ENCODE peak calls at places on chromosome 9, in ten cellular contexts. U, I, K, H, B, W, T, J, N and C are unnamed samples.

GRCh38 chr9:114936566-114936965 is 6.2 kb upstream of the TNFSF8 start:
- DNase-seq in I (no peak), H (no peak), T (no peak), B (no peak), N (no peak), K (no peak), J (no peak), U (no peak), W (no peak), C (no peak)

GRCh38 chr9:79583957-79584654 is 12.3 kb downstream of the TLE4 start:
- DNase-seq in N (no peak), K (peak; percentile 57), I (no peak), W (peak; percentile 81), B (no peak), H (no peak), U (no peak), T (no peak), J (no peak), C (no peak)

GRCh38 chr9:137077758-137078693 is 709 bp downstream of the UAP1L1 start:
- DNase-seq in J (peak; percentile 45), I (peak; percentile 76), B (no peak), H (no peak), W (peak; percentile 71), U (no peak), T (peak; percentile 65), N (no peak), K (no peak), C (peak; percentile 28)

GRCh38 chr9:20513126-20513913 is 109.0 kb downstream of the MLLT3 start:
- DNase-seq in U (no peak), K (no peak), B (no peak), N (peak; percentile 37), J (no peak), W (no peak), I (no peak), H (peak; percentile 14), T (no peak), C (no peak)

GRCh38 chr9:17962747-17963146 is 383.9 kb downstream of the SH3GL2 start:
- DNase-seq in U (no peak), I (peak; percentile 37), T (no peak), J (no peak), W (no peak), H (no peak), B (no peak), K (no peak), N (no peak), C (no peak)

GRCh38 chr9:11319477-11320060 is 706.8 kb upstream of the PTPRD start:
- DNase-seq in K (no peak), U (no peak), T (peak; percentile 53), H (no peak), W (no peak), N (no peak), J (no peak), I (no peak), B (no peak), C (peak; percentile 6)

GRCh38 chr9:19754921-19755320 is 33.9 kb downstream of the SLC24A2 start:
- DNase-seq in I (no peak), T (no peak), W (no peak), H (no peak), J (no peak), U (no peak), N (no peak), B (no peak), K (no peak), C (no peak)

GRCh38 chr9:36928670-36929349 is 105.3 kb downstream of the PAX5 start:
- DNase-seq in U (peak; percentile 76), T (no peak), N (no peak), J (no peak), H (peak; percentile 88), K (no peak), I (no peak), W (no peak), B (no peak), C (peak; percentile 38)

GRCh38 chr9:37364751-37365360 is 57.6 kb upstream of the GRHPR start:
- DNase-seq in W (no peak), H (no peak), I (no peak), T (peak; percentile 81), N (no peak), K (no peak), B (no peak), U (no peak), J (no peak), C (no peak)

GRCh38 chr9:94591876-94592275 is 1.7 kb downstream of the FBP2 start:
- DNase-seq in I (no peak), B (no peak), T (no peak), W (no peak), J (no peak), N (no peak), H (no peak), K (no peak), U (no peak), C (no peak)

GRCh38 chr9:128733256-128733655 is 9.3 kb upstream of the ZDHHC12 start:
- DNase-seq in H (peak; percentile 71), T (peak; percentile 68), I (no peak), U (peak; percentile 68), J (no peak), W (peak; percentile 72), K (peak; percentile 54), B (no peak), N (peak; percentile 64), C (peak; percentile 81)

GRCh38 chr9:120261419-120261818 is 318.5 kb downstream of the CDK5RAP2 start:
- DNase-seq in J (no peak), B (no peak), H (no peak), N (no peak), T (peak; percentile 27), U (no peak), K (no peak), W (no peak), I (no peak), C (no peak)

GRCh38 chr9:127417130-127418036 is 6.8 kb upstream of the ZNF79 start:
- DNase-seq in H (no peak), I (no peak), W (no peak), K (no peak), J (no peak), T (no peak), N (peak; percentile 64), U (peak; percentile 91), B (no peak), C (peak; percentile 44)

GRCh38 chr9:120711354-120711753 is 2.9 kb downstream of the MEGF9 start:
- DNase-seq in W (no peak), N (no peak), T (no peak), H (no peak), I (no peak), K (no peak), J (no peak), B (no peak), U (no peak), C (peak; percentile 28)

GRCh38 chr9:3960661-3961144 is 339.2 kb downstream of the GLIS3 start:
- DNase-seq in W (no peak), H (peak; percentile 54), U (peak; percentile 26), T (no peak), K (no peak), J (no peak), N (no peak), I (no peak), B (no peak), C (no peak)

GRCh38 chr9:69076550-69076949 is 41.0 kb downstream of the FXN start:
- DNase-seq in K (no peak), B (no peak), J (no peak), T (no peak), W (no peak), U (no peak), I (no peak), N (no peak), H (no peak), C (no peak)

GRCh38 chr9:81417299-81417675 is 272.1 kb downstream of the TLE1 start:
- DNase-seq in B (no peak), T (no peak), H (no peak), W (no peak), I (no peak), K (no peak), N (no peak), J (no peak), U (no peak), C (no peak)

GRCh38 chr9:89812556-89813181 is 207.9 kb downstream of the GADD45G start:
- DNase-seq in U (no peak), J (peak; percentile 17), N (no peak), T (no peak), H (no peak), I (no peak), B (no peak), K (no peak), W (no peak), C (no peak)

DNA sequence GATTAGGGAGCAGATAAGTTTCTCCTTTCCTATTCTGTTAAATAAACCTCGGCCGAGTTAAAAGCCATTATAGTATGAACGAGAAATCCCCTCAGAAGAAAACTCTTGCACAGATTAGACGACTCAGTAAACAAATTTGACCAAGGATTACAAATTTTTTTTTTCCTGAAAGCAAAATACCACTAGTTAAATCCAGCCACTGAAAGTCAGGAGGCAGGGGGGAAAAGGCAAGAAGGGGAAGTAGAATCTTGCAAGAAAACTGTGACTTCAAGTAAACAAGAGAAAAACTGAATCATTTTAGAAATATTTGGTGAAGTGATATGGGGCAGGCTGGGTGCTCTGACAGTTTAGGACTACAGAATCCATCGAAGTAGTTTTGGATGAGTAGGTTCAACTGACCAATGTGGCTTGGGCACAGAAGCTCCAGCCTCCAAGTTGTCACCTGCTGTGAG is 251.0 kb downstream of the DENND1A start:
- DNase-seq in B (no peak), W (no peak), K (no peak), H (no peak), N (no peak), I (no peak), U (no peak), T (no peak), J (no peak), C (peak; percentile 29)
- H3K4me1 ChIP-seq in B (peaks cover 8% of the 10 kb centered on the region), W (peaks cover 16% of the 10 kb centered on the region), K (peaks cover 6% of the 10 kb centered on the region), H (no peaks in the 10 kb centered on the region), N (no peaks in the 10 kb centered on the region), I (no peaks in the 10 kb centered on the region), U (no peaks in the 10 kb centered on the region), T (no peaks in the 10 kb centered on the region), J (no peaks in the 10 kb centered on the region), C (no peaks in the 10 kb centered on the region)

DNA sequence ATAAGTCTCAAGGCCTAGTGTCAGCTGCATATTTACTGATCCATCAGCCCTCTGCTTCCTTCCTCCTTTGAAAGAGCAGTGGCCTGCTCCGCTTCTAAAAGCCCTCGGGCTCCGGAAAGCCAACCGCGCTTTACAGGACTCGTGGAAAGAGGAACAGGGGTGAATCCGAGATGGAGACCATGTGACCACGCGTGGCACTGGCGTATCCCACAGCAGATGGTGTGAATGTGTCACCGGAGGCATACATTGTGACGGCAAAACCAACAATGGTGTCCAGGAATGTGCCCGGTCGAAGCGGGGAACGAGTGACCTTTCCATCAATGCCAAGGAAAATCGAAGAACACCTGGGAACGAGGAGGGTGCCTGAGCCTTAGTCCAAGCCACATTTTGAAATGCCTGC is 484.6 kb downstream of the SPATA31A7 start:
- DNase-seq in I (peak; percentile 67), B (no peak), T (no peak), W (no peak), U (no peak), H (no peak), J (no peak), K (no peak), N (no peak), C (no peak)
- H3K9me3 ChIP-seq in I (peaks cover 2% of the 10 kb centered on the region), B (no peaks in the 10 kb centered on the region), T (no peaks in the 10 kb centered on the region), W (no peaks in the 10 kb centered on the region), U (peaks cover 27% of the 10 kb centered on the region), H (no peaks in the 10 kb centered on the region), J (no peaks in the 10 kb centered on the region), K (no peaks in the 10 kb centered on the region), N (no peaks in the 10 kb centered on the region), C (no peaks in the 10 kb centered on the region)

GRCh38 chr9:134432471-134432870 is 106.2 kb downstream of the RXRA start:
- DNase-seq in K (no peak), N (no peak), B (no peak), I (no peak), U (peak; percentile 38), T (no peak), H (no peak), J (no peak), W (no peak), C (no peak)
- H3K4me1 ChIP-seq in K (peaks cover 38% of the 10 kb centered on the region), N (no peaks in the 10 kb centered on the region), B (no peaks in the 10 kb centered on the region), I (no peaks in the 10 kb centered on the region), U (peaks cover 37% of the 10 kb centered on the region), T (no peaks in the 10 kb centered on the region), H (peaks cover 12% of the 10 kb centered on the region), J (no peaks in the 10 kb centered on the region), W (peaks cover 62% of the 10 kb centered on the region), C (peaks cover 54% of the 10 kb centered on the region)

GRCh38 chr9:138101444-138102234 is 224.1 kb downstream of the CACNA1B start:
- DNase-seq in N (no peak), I (peak; percentile 60), T (no peak), B (no peak), U (no peak), H (no peak), W (no peak), K (no peak), J (no peak), C (no peak)
- H3K9me3 ChIP-seq in N (no peaks in the 10 kb centered on the region), I (no peaks in the 10 kb centered on the region), T (no peaks in the 10 kb centered on the region), B (no peaks in the 10 kb centered on the region), U (peaks cover 29% of the 10 kb centered on the region), H (peaks cover 28% of the 10 kb centered on the region), W (no peaks in the 10 kb centered on the region), K (no peaks in the 10 kb centered on the region), J (no peaks in the 10 kb centered on the region), C (no peaks in the 10 kb centered on the region)